ENCODE peak calls at places on chromosomes 4 and X, in four cellular contexts. One of them, this sample, is unnamed.

GRCh38 chr4:122758033-122758432 is 25.5 kb downstream of the BBS12 start:
- DNase-seq in osteocyte: no peak
- DNase-seq in kidney: no peak
- DNase-seq in endothelial cell: no peak
- DNase-seq in this sample: peak; percentile 20

GRCh38 chrX:15143050-15143824 is 126.6 kb downstream of the ASB9 start:
- DNase-seq in endothelial cell: peak; percentile 39
- DNase-seq in osteocyte: no peak
- DNase-seq in kidney: no peak
- DNase-seq in this sample: peak; percentile 30

GRCh38 chr4:169312690-169313422 is 42.1 kb upstream of the SH3RF1 start:
- DNase-seq in osteocyte: no peak
- DNase-seq in endothelial cell: no peak
- DNase-seq in kidney: no peak
- DNase-seq in this sample: no peak

GRCh38 chrX:8139713-8140112 is 31.4 kb downstream of the VCX2 start:
- DNase-seq in endothelial cell: no peak
- DNase-seq in kidney: no peak
- DNase-seq in osteocyte: no peak
- DNase-seq in this sample: no peak

GRCh38 chr4:86453044-86453501 is 93.2 kb upstream of the MAPK10 start:
- DNase-seq in endothelial cell: no peak
- DNase-seq in kidney: peak; percentile 54
- DNase-seq in osteocyte: peak; percentile 94
- DNase-seq in this sample: no peak

GRCh38 chr4:24792552-24792951 is 2.8 kb upstream of the SOD3 start:
- DNase-seq in kidney: no peak
- DNase-seq in osteocyte: peak; percentile 0
- DNase-seq in endothelial cell: no peak
- DNase-seq in this sample: no peak

GRCh38 chr4:129641179-129641578 is 545.2 kb downstream of the C4orf33 start:
- DNase-seq in osteocyte: no peak
- DNase-seq in endothelial cell: peak; percentile 64
- DNase-seq in kidney: no peak
- DNase-seq in this sample: peak; percentile 25

GRCh38 chr4:146957252-146957651 is 11.6 kb upstream of the TTC29 start:
- DNase-seq in osteocyte: no peak
- DNase-seq in kidney: no peak
- DNase-seq in endothelial cell: no peak
- DNase-seq in this sample: no peak

GRCh38 chr4:188727746-188728145 is 588.5 kb downstream of the TRIML1 start:
- DNase-seq in endothelial cell: no peak
- DNase-seq in kidney: no peak
- DNase-seq in osteocyte: no peak
- DNase-seq in this sample: no peak

GRCh38 chr4:112916868-112917267 is 132.6 kb upstream of the ANK2 start:
- DNase-seq in kidney: no peak
- DNase-seq in osteocyte: no peak
- DNase-seq in endothelial cell: no peak
- DNase-seq in this sample: no peak

GRCh38 chr4:145482209-145483021 is 762 bp downstream of the SMAD1 start:
- DNase-seq in endothelial cell: peak; percentile 50
- DNase-seq in osteocyte: peak; percentile 84
- DNase-seq in kidney: peak; percentile 81
- DNase-seq in this sample: peak; percentile 17

GRCh38 chr4:6905501-6905900 is 4.1 kb upstream of the TBC1D14 start:
- DNase-seq in osteocyte: no peak
- DNase-seq in endothelial cell: no peak
- DNase-seq in kidney: no peak
- DNase-seq in this sample: no peak

GRCh38 chr4:104490096-104490769 is 4.5 kb downstream of the CXXC4 start:
- DNase-seq in kidney: no peak
- DNase-seq in osteocyte: no peak
- DNase-seq in endothelial cell: no peak
- DNase-seq in this sample: no peak

GRCh38 chrX:30504309-30504708 is 73.3 kb downstream of the TASL start:
- DNase-seq in osteocyte: no peak
- DNase-seq in kidney: no peak
- DNase-seq in endothelial cell: no peak
- DNase-seq in this sample: peak; percentile 0

GRCh38 chr4:22410645-22411247 is 105.1 kb downstream of the ADGRA3 start:
- DNase-seq in kidney: no peak
- DNase-seq in endothelial cell: no peak
- DNase-seq in osteocyte: no peak
- DNase-seq in this sample: no peak

GRCh38 chr4:186627226-186627865 is 72.0 kb upstream of the MTNR1A start:
- DNase-seq in osteocyte: no peak
- DNase-seq in endothelial cell: no peak
- DNase-seq in kidney: no peak
- DNase-seq in this sample: no peak

GRCh38 chrX:9804444-9804843 is 18.2 kb downstream of the SHROOM2 start:
- DNase-seq in kidney: no peak
- DNase-seq in endothelial cell: no peak
- DNase-seq in osteocyte: no peak
- DNase-seq in this sample: no peak

This sample was measured in memory B cell.